ENCODE peak calls at places on chromosomes 4 and X, in six cellular contexts. One of them, this sample, is unnamed.

GRCh38 chr4:151806511-151806927 is 45.7 kb upstream of the GATB start:
- DNase-seq in stomach: no peak
- DNase-seq in Panc1: no peak
- DNase-seq in GM23338: no peak
- DNase-seq in upper lobe of left lung: no peak
- DNase-seq in GM12891: no peak
- DNase-seq in this sample: no peak

GRCh38 chrX:40647307-40648197 is at the start of gene CXorf38:
- DNase-seq in Panc1: no peak
- DNase-seq in upper lobe of left lung: peak
- DNase-seq in GM12891: peak
- DNase-seq in GM23338: peak
- DNase-seq in stomach: peak
- DNase-seq in this sample: peak

GRCh38 chr4:5892321-5893012 is 419 bp downstream of the CRMP1 start:
- DNase-seq in GM23338: peak
- DNase-seq in Panc1: no peak
- DNase-seq in GM12891: no peak
- DNase-seq in stomach: no peak
- DNase-seq in upper lobe of left lung: peak
- DNase-seq in this sample: no peak

GRCh38 chr4:107258359-107258758 is 222.2 kb upstream of the DKK2 start:
- DNase-seq in upper lobe of left lung: no peak
- DNase-seq in stomach: no peak
- DNase-seq in GM12891: no peak
- DNase-seq in GM23338: no peak
- DNase-seq in Panc1: no peak
- DNase-seq in this sample: no peak

GRCh38 chr4:15513545-15513944 is 43.9 kb downstream of the CC2D2A start:
- DNase-seq in Panc1: no peak
- DNase-seq in GM12891: no peak
- DNase-seq in stomach: no peak
- DNase-seq in upper lobe of left lung: no peak
- DNase-seq in GM23338: no peak
- DNase-seq in this sample: no peak

GRCh38 chrX:41382699-41383645 is 49.0 kb downstream of the DDX3X start:
- DNase-seq in upper lobe of left lung: no peak
- DNase-seq in stomach: no peak
- DNase-seq in GM12891: no peak
- DNase-seq in Panc1: no peak
- DNase-seq in GM23338: peak
- DNase-seq in this sample: no peak

GRCh38 chr4:188021548-188022249 is 26.1 kb downstream of the ZFP42 start:
- DNase-seq in upper lobe of left lung: no peak
- DNase-seq in Panc1: no peak
- DNase-seq in stomach: no peak
- DNase-seq in GM23338: no peak
- DNase-seq in GM12891: no peak
- DNase-seq in this sample: no peak

GRCh38 chr4:132557660-132558059 is 591.4 kb upstream of the PCDH10 start:
- DNase-seq in GM23338: peak
- DNase-seq in stomach: no peak
- DNase-seq in Panc1: no peak
- DNase-seq in GM12891: no peak
- DNase-seq in upper lobe of left lung: no peak
- DNase-seq in this sample: no peak

GRCh38 chr4:22345678-22346077 is 170.2 kb downstream of the ADGRA3 start:
- DNase-seq in stomach: no peak
- DNase-seq in upper lobe of left lung: no peak
- DNase-seq in GM23338: no peak
- DNase-seq in Panc1: no peak
- DNase-seq in GM12891: no peak
- DNase-seq in this sample: no peak

GRCh38 chr4:91243132-91243531 is 1060.6 kb upstream of the GRID2 start:
- DNase-seq in stomach: no peak
- DNase-seq in GM12891: no peak
- DNase-seq in Panc1: no peak
- DNase-seq in GM23338: no peak
- DNase-seq in upper lobe of left lung: no peak
- DNase-seq in this sample: no peak

GRCh38 chr4:6105311-6105911 is 87.2 kb upstream of the C4orf50 start:
- DNase-seq in GM23338: peak
- DNase-seq in stomach: peak
- DNase-seq in upper lobe of left lung: no peak
- DNase-seq in Panc1: no peak
- DNase-seq in GM12891: no peak
- DNase-seq in this sample: no peak

GRCh38 chr4:82201303-82201702 is 172.5 kb downstream of the HNRNPD start:
- DNase-seq in upper lobe of left lung: no peak
- DNase-seq in GM12891: no peak
- DNase-seq in Panc1: no peak
- DNase-seq in GM23338: no peak
- DNase-seq in stomach: peak
- DNase-seq in this sample: no peak

GRCh38 chr4:186676531-186677158 is 47.0 kb downstream of the FAT1 start:
- DNase-seq in GM23338: peak
- DNase-seq in Panc1: no peak
- DNase-seq in upper lobe of left lung: no peak
- DNase-seq in stomach: no peak
- DNase-seq in GM12891: no peak
- DNase-seq in this sample: no peak

GRCh38 chr4:4477391-4477790 is 64.5 kb downstream of the STX18 start:
- DNase-seq in Panc1: no peak
- DNase-seq in GM12891: no peak
- DNase-seq in upper lobe of left lung: no peak
- DNase-seq in stomach: no peak
- DNase-seq in GM23338: no peak
- DNase-seq in this sample: no peak

GRCh38 chr4:3873446-3874415 is 107.5 kb downstream of the ADRA2C start:
- DNase-seq in GM23338: peak
- DNase-seq in Panc1: no peak
- DNase-seq in GM12891: no peak
- DNase-seq in stomach: no peak
- DNase-seq in upper lobe of left lung: no peak
- DNase-seq in this sample: no peak

GRCh38 chr4:7147661-7148310 is 44.6 kb upstream of the SORCS2 start:
- DNase-seq in Panc1: no peak
- DNase-seq in upper lobe of left lung: no peak
- DNase-seq in stomach: no peak
- DNase-seq in GM12891: no peak
- DNase-seq in GM23338: no peak
- DNase-seq in this sample: no peak

GRCh38 chr4:30757357-30757756 is 37.2 kb downstream of the PCDH7 start:
- DNase-seq in Panc1: no peak
- DNase-seq in GM23338: no peak
- DNase-seq in stomach: no peak
- DNase-seq in upper lobe of left lung: no peak
- DNase-seq in GM12891: no peak
- DNase-seq in this sample: no peak

GRCh38 chr4:76515975-76516853 is 81.2 kb downstream of the SHROOM3 start:
- DNase-seq in GM12891: peak
- DNase-seq in Panc1: no peak
- DNase-seq in GM23338: no peak
- DNase-seq in stomach: no peak
- DNase-seq in upper lobe of left lung: no peak
- DNase-seq in this sample: no peak

GRCh38 chr4:150150545-150151156 is 72.4 kb downstream of the DCLK2 start:
- DNase-seq in stomach: no peak
- DNase-seq in GM23338: no peak
- DNase-seq in Panc1: no peak
- DNase-seq in GM12891: no peak
- DNase-seq in upper lobe of left lung: no peak
- DNase-seq in this sample: no peak

GRCh38 chr4:173675446-173675845 is 145.4 kb upstream of the HAND2 start:
- DNase-seq in Panc1: no peak
- DNase-seq in GM23338: no peak
- DNase-seq in stomach: no peak
- DNase-seq in GM12891: no peak
- DNase-seq in upper lobe of left lung: no peak
- DNase-seq in this sample: no peak

GRCh38 chrX:74422576-74423288 is 1.4 kb downstream of the SLC16A2 start:
- DNase-seq in Panc1: no peak
- DNase-seq in GM23338: peak
- DNase-seq in upper lobe of left lung: peak
- DNase-seq in stomach: peak
- DNase-seq in GM12891: peak
- DNase-seq in this sample: no peak
- TF ChIP-seq POLR2AphosphoS5 in Panc1: no peak
- TF ChIP-seq POLR2AphosphoS5 in GM23338: no peak
- TF ChIP-seq POLR2AphosphoS5 in upper lobe of left lung: peak
- TF ChIP-seq POLR2AphosphoS5 in stomach: peak
- TF ChIP-seq POLR2AphosphoS5 in GM12891: no peak
- TF ChIP-seq POLR2AphosphoS5 in this sample: no peak

DNA sequence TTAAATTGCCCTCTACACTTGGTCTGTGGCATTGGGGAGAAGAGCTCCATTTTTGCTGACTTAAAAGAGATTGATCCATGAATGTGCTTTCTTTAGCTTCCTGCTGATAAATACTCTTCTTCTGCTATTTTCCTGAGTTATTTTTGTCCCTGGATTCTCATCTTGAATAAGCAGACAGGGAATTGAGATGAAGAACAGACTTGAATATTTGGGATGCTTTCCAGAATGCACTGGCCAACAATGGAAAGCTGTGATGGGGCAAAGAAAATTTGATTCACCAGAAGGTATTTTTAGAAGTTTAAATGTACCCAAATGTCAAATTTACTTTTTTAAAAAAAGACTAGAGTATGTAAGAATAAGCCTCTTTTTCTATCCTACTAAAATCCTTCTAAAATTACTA is 309.9 kb upstream of the PPP1R2C start:
- DNase-seq in GM23338: no peak
- DNase-seq in stomach: no peak
- DNase-seq in GM12891: no peak
- DNase-seq in upper lobe of left lung: no peak
- DNase-seq in Panc1: no peak
- DNase-seq in this sample: no peak
- TF ChIP-seq POLR2AphosphoS5 in GM23338: no peak
- TF ChIP-seq POLR2AphosphoS5 in stomach: no peak
- TF ChIP-seq POLR2AphosphoS5 in GM12891: no peak
- TF ChIP-seq POLR2AphosphoS5 in upper lobe of left lung: no peak
- TF ChIP-seq POLR2AphosphoS5 in Panc1: no peak
- TF ChIP-seq POLR2AphosphoS5 in this sample: no peak

GRCh38 chrX:139831017-139831416 is 101.8 kb downstream of the ATP11C start:
- DNase-seq in upper lobe of left lung: no peak
- DNase-seq in Panc1: no peak
- DNase-seq in stomach: no peak
- DNase-seq in GM12891: no peak
- DNase-seq in GM23338: no peak
- DNase-seq in this sample: no peak
- TF ChIP-seq POLR2AphosphoS5 in upper lobe of left lung: no peak
- TF ChIP-seq POLR2AphosphoS5 in Panc1: no peak
- TF ChIP-seq POLR2AphosphoS5 in stomach: no peak
- TF ChIP-seq POLR2AphosphoS5 in GM12891: no peak
- TF ChIP-seq POLR2AphosphoS5 in GM23338: no peak
- TF ChIP-seq POLR2AphosphoS5 in this sample: no peak

DNA sequence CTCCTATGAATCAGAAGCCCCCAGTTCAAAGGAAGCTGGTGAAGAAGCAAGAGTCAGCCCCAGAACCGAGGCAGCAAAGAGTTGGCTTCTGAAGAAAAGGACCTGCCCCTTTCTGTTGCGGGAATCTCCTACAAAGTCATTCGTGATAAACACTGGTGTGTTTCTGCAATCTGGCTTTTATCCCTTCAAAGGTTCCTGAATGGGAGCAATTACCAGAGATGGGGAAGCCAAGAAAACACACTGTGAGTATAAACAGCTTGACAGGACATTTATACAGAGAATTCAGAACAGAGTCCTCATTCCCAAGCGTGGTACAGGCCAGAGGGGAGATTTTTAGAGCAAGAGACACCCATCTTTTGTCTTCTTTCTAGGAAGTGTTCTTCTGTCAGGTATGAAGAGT is 226.8 kb upstream of the LNX1 start:
- DNase-seq in GM23338: no peak
- DNase-seq in upper lobe of left lung: no peak
- DNase-seq in Panc1: no peak
- DNase-seq in stomach: no peak
- DNase-seq in GM12891: no peak
- DNase-seq in this sample: no peak
- TF ChIP-seq POLR2AphosphoS5 in GM23338: no peak
- TF ChIP-seq POLR2AphosphoS5 in upper lobe of left lung: no peak
- TF ChIP-seq POLR2AphosphoS5 in Panc1: no peak
- TF ChIP-seq POLR2AphosphoS5 in stomach: peak
- TF ChIP-seq POLR2AphosphoS5 in GM12891: no peak
- TF ChIP-seq POLR2AphosphoS5 in this sample: no peak

GRCh38 chrX:69285881-69286545 is 120.8 kb upstream of the PJA1 start:
- DNase-seq in stomach: peak
- DNase-seq in GM12891: peak
- DNase-seq in upper lobe of left lung: peak
- DNase-seq in GM23338: peak
- DNase-seq in Panc1: no peak
- DNase-seq in this sample: peak

GRCh38 chrX:69282893-69283690 is 117.8 kb upstream of the PJA1 start:
- DNase-seq in GM23338: peak
- DNase-seq in upper lobe of left lung: no peak
- DNase-seq in GM12891: no peak
- DNase-seq in stomach: no peak
- DNase-seq in Panc1: no peak
- DNase-seq in this sample: no peak

GRCh38 chrX:69286546-69286906 is 121.3 kb upstream of the PJA1 start:
- DNase-seq in GM23338: no peak
- DNase-seq in stomach: no peak
- DNase-seq in Panc1: no peak
- DNase-seq in GM12891: no peak
- DNase-seq in upper lobe of left lung: no peak
- DNase-seq in this sample: no peak

GRCh38 chrX:69285401-69285871 is 120.2 kb upstream of the PJA1 start:
- DNase-seq in upper lobe of left lung: no peak
- DNase-seq in GM23338: no peak
- DNase-seq in Panc1: no peak
- DNase-seq in stomach: no peak
- DNase-seq in GM12891: peak
- DNase-seq in this sample: no peak

DNA sequence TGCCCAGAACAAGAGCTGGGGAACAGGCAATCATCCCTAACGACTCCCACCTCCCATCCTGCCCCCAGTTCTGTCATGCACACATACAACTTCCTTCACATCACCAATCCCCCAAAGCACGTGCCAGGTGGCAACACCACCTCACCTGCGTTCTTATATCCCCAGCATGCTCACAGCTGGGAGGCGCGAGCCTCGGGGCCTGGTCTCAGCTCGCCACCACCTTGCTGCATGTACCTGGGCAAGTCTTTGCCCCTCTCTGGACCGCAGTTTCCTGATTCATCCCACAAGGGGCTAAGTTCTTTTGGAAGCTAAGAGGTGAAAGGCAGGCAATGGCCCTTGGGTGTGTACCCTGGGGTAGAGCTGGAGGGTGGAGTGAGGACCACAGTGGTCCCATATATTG is 119.2 kb upstream of the PJA1 start:
- DNase-seq in GM23338: no peak
- DNase-seq in stomach: no peak
- DNase-seq in Panc1: no peak
- DNase-seq in upper lobe of left lung: no peak
- DNase-seq in GM12891: no peak
- DNase-seq in this sample: no peak
- TF ChIP-seq POLR2AphosphoS5 in GM23338: no peak
- TF ChIP-seq POLR2AphosphoS5 in stomach: no peak
- TF ChIP-seq POLR2AphosphoS5 in Panc1: no peak
- TF ChIP-seq POLR2AphosphoS5 in upper lobe of left lung: no peak
- TF ChIP-seq POLR2AphosphoS5 in GM12891: no peak
- TF ChIP-seq POLR2AphosphoS5 in this sample: no peak

This sample was measured in breast epithelium.